ENCODE peak calls at places on chromosomes 5 and 9, in nine cellular contexts. P is GM06990, Q is endodermal cell, G is K562, U is PC-9, K is fibroblast of pulmonary artery, A is cardiac muscle cell, V is upper lobe of left lung, R is cardiac fibroblast. C is an unnamed sample.

GRCh38 chr5:38265546-38266179 is 7.3 kb downstream of the EGFLAM start:
- DNase-seq in P (no peak), Q (peak; percentile 93), G (peak; percentile 77), U (no peak), K (peak; percentile 65), A (peak; percentile 72), V (peak; percentile 49), R (peak; percentile 68), C (peak; percentile 61)

GRCh38 chr5:101067415-101067814 is 164.3 kb upstream of the ST8SIA4 start:
- DNase-seq in P (no peak), Q (no peak), G (no peak), U (no peak), K (no peak), A (no peak), V (no peak), R (no peak), C (no peak)

GRCh38 chr9:126248680-126249079 is 77.9 kb upstream of the MVB12B start:
- DNase-seq in P (no peak), Q (no peak), G (no peak), U (peak; percentile 39), K (peak; percentile 78), A (peak; percentile 85), V (no peak), R (peak; percentile 95), C (peak; percentile 78)

GRCh38 chr9:138078846-138079245 is 201.3 kb downstream of the CACNA1B start:
- DNase-seq in P (no peak), Q (no peak), G (no peak), U (no peak), K (no peak), A (no peak), V (peak; percentile 8), R (no peak), C (no peak)

GRCh38 chr9:22508790-22509189 is 62.2 kb downstream of the DMRTA1 start:
- DNase-seq in P (no peak), Q (no peak), G (no peak), U (no peak), K (no peak), A (no peak), V (no peak), R (no peak), C (no peak)

GRCh38 chr5:85320495-85320894 is 935.8 kb upstream of the EDIL3 start:
- DNase-seq in P (no peak), Q (peak; percentile 49), G (no peak), U (no peak), K (no peak), A (no peak), V (no peak), R (no peak), C (no peak)

GRCh38 chr5:74326571-74327338 is 313.8 kb downstream of the ENC1 start:
- DNase-seq in P (peak; percentile 48), Q (no peak), G (no peak), U (peak; percentile 97), K (peak; percentile 92), A (peak; percentile 93), V (peak; percentile 25), R (peak; percentile 90), C (peak; percentile 94)

GRCh38 chr9:89602978-89603628 is 1.7 kb upstream of the GADD45G start:
- DNase-seq in P (peak; percentile 75), Q (peak; percentile 97), G (peak; percentile 33), U (peak; percentile 48), K (peak; percentile 84), A (peak; percentile 87), V (peak; percentile 95), R (peak; percentile 83), C (peak; percentile 72)

GRCh38 chr5:165779505-165779904 is 2274.1 kb downstream of the MAT2B start:
- DNase-seq in P (no peak), Q (no peak), G (no peak), U (no peak), K (no peak), A (no peak), V (no peak), R (no peak), C (no peak)

GRCh38 chr9:75086443-75087278 is 1.3 kb downstream of the NMRK1 start:
- DNase-seq in P (no peak), Q (no peak), G (no peak), U (no peak), K (no peak), A (no peak), V (peak; percentile 40), R (no peak), C (no peak)

GRCh38 chr5:89213584-89213983 is 330.6 kb upstream of the MEF2C start:
- DNase-seq in P (no peak), Q (no peak), G (no peak), U (no peak), K (peak; percentile 50), A (peak; percentile 68), V (no peak), R (peak; percentile 62), C (peak; percentile 90)

GRCh38 chr9:130445268-130445983 is 665 bp downstream of the ASS1 start:
- DNase-seq in P (no peak), Q (peak; percentile 75), G (no peak), U (peak; percentile 61), K (peak; percentile 81), A (peak; percentile 87), V (peak; percentile 82), R (peak; percentile 71), C (peak; percentile 71)

DNA sequence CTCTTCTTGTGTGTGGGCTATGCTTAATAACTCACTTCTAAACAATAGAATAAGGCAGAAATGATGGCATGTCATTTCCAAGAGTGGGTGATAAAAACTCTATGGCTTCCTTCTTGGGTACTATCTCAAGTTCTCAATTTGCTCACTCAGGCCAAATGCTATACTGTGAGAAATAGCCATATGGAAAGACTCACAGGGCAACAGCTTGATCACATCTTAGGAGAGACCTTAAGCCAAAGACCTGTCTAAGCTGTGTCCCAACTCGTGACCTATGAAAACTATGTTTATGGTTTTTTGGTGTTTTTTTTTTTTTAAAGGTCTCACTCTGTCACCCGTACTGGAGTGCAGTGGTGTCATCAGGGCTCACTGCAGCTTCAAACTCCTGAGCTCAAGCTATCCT is 2.1 kb upstream of the UIMC1 start:
- DNase-seq in P (no peak), Q (no peak), G (no peak), U (no peak), K (peak; percentile 70), A (peak; percentile 56), V (no peak), R (no peak), C (peak; percentile 67)
- TF ChIP-seq CTCF in P (no peak), Q (no peak), G (no peak), U (no peak), K (no peak), A (no peak), V (no peak), R (no peak), C (no peak)

DNA sequence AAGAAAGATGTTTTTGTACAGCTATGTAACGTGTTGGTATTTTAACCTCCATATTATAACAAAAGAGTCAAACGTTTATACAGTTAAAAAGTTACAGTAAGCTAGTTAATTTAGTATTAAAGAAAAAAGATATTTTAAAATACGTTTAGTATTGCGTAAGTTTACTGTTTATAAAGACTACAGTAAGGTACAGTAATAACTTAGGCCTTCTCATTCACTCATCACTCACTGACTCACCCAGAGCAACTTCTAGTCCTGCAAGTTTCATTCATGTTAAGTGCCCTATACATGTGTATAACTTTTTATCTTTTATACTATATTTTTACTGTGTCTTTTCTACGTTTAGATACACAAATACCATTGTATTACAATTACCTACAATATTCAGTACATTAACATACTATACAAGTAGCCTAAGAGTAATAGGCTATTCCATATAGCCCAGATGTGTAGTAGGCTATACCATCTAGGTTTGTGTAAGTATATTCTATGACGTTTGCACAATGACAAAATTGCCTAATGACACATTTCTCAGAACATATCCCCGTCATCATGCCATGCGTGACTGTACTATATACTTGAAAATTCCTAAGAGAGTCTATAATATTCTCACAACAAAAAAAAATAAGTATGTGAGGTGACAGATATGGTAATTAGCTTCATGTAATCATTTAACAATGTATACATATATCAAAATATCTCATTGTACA is 33.8 kb downstream of the ERP44 start:
- DNase-seq in P (no peak), Q (no peak), G (no peak), U (peak; percentile 74), K (peak; percentile 61), A (peak; percentile 52), V (no peak), R (peak; percentile 88), C (peak; percentile 76)
- H3K4me3 ChIP-seq in P (no peak overlapping the region), Q (no peak overlapping the region), G (no peak overlapping the region), U (no peak overlapping the region), K (no peak overlapping the region), A (no peak overlapping the region), V (no peak overlapping the region), R (no peak overlapping the region), C (no peak overlapping the region)

GRCh38 chr5:59212596-59212995 is 629.7 kb downstream of the RAB3C start:
- DNase-seq in P (no peak), Q (no peak), G (no peak), U (no peak), K (no peak), A (no peak), V (no peak), R (no peak), C (no peak)

GRCh38 chr5:59222687-59223511 is 640.0 kb downstream of the RAB3C start:
- DNase-seq in P (no peak), Q (no peak), G (no peak), U (no peak), K (no peak), A (no peak), V (no peak), R (peak; percentile 28), C (peak; percentile 9)

GRCh38 chr5:59221769-59222168 is 638.9 kb downstream of the RAB3C start:
- DNase-seq in P (no peak), Q (no peak), G (no peak), U (no peak), K (no peak), A (no peak), V (no peak), R (no peak), C (no peak)

GRCh38 chr5:59216845-59217244 is 634.0 kb downstream of the RAB3C start:
- DNase-seq in P (no peak), Q (no peak), G (no peak), U (no peak), K (no peak), A (no peak), V (no peak), R (no peak), C (no peak)

GRCh38 chr5:59218424-59219045 is 635.7 kb downstream of the RAB3C start:
- DNase-seq in P (no peak), Q (no peak), G (no peak), U (no peak), K (peak; percentile 36), A (peak; percentile 30), V (no peak), R (peak; percentile 36), C (peak; percentile 15)
- TF ChIP-seq CTCF in P (peak; percentile 11), Q (peak; percentile 69), G (no peak), U (peak; percentile 69), K (peak; percentile 18), A (peak; percentile 33), V (no peak), R (peak; percentile 29), C (peak; percentile 32)

DNA sequence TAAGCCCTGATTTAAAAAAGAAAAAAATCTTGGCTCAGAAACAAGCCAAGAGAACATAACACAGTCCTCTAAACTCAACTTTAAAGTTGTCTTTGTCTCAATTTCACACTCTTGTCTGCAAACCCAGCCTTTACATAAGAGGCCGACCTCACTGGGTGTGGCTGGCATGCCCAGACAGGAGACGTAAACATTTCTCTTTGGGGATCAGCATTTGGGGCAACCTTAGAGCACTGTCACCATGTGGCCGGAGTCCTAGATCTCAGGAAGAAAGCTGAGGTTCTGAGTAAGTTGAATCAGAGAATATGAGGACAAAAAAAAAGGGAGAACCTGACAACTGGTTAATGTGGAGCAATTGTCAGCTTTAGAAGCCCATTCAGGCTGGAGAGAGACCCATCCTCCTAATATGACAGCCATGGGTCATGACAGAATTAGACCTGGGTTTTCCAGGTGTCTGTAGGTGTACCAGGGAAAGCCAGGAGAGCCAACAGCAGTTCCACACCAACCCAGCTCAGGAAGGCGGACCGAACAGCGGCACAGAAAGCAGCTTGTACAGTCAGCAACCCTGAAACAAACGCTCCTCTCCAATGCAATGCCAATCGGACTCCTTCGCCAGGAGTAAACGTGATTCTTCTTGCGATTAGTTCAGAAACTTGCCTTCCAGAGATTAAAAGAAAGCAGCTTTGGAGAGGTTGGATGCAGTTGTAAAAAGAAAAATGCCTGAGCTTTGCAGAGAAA is 97.9 kb upstream of the MAP3K1 start:
- DNase-seq in P (no peak), Q (no peak), G (no peak), U (no peak), K (no peak), A (no peak), V (peak; percentile 24), R (no peak), C (peak; percentile 3)
- H3K4me3 ChIP-seq in P (no peak overlapping the region), Q (no peak overlapping the region), G (no peak overlapping the region), U (no peak overlapping the region), K (no peak overlapping the region), A (no peak overlapping the region), V (peak overlapping the region; percentile 16), R (no peak overlapping the region), C (no peak overlapping the region)